ENCODE peak calls at places on chromosomes 5 and 9, in ten cellular contexts. T is transverse colon, R is HCT116, Z is H1, O is esophagus muscularis mucosa, I is GM12891, N is spleen, C is stomach, M is K562, V is prostate gland. D is an unnamed sample.

GRCh38 chr9:114048533-114049452 is 29.3 kb downstream of the AMBP start:
- DNase-seq in M (no peak), R (no peak), I (no peak), Z (no peak), C (no peak), N (peak), O (no peak), T (no peak), V (no peak), D (no peak)

GRCh38 chr5:168039485-168040005 is 251.9 kb upstream of the WWC1 start:
- DNase-seq in T (no peak), R (no peak), C (no peak), N (no peak), V (no peak), I (no peak), O (no peak), Z (no peak), M (no peak), D (no peak)

GRCh38 chr5:80985600-80986228 is 25.6 kb downstream of the RASGRF2 start:
- DNase-seq in N (no peak), O (no peak), V (no peak), M (no peak), R (no peak), C (no peak), I (no peak), T (no peak), Z (no peak), D (no peak)

GRCh38 chr9:38008168-38009034 is 60.6 kb downstream of the SHB start:
- DNase-seq in O (no peak), Z (no peak), T (peak), C (peak), R (peak), M (peak), I (peak), N (no peak), V (peak), D (peak)

GRCh38 chr5:176541338-176542134 is 4.3 kb upstream of the RNF44 start:
- DNase-seq in O (no peak), R (no peak), Z (no peak), N (peak), T (peak), M (peak), C (peak), V (peak), I (no peak), D (no peak)

GRCh38 chr5:80204808-80205614 is 50.8 kb downstream of the SERINC5 start:
- DNase-seq in O (no peak), I (no peak), T (no peak), M (peak), N (no peak), V (no peak), C (peak), R (no peak), Z (no peak), D (no peak)

GRCh38 chr5:180352116-180352975 is 790 bp downstream of the GFPT2 start:
- DNase-seq in O (no peak), M (no peak), R (no peak), V (no peak), T (no peak), Z (no peak), I (no peak), N (no peak), C (no peak), D (no peak)

GRCh38 chr9:133126697-133127339 is 5.8 kb upstream of the RALGDS start:
- DNase-seq in N (no peak), M (no peak), R (no peak), Z (no peak), O (no peak), T (peak), V (no peak), C (no peak), I (no peak), D (no peak)

GRCh38 chr5:139835656-139836055 is 40.0 kb downstream of the PSD2 start:
- DNase-seq in R (no peak), C (no peak), I (no peak), Z (no peak), N (no peak), M (no peak), T (no peak), O (no peak), V (no peak), D (no peak)

GRCh38 chr5:39214912-39215709 is 4.3 kb downstream of the FYB1 start:
- DNase-seq in O (no peak), N (no peak), V (no peak), M (no peak), Z (no peak), T (no peak), R (no peak), I (no peak), C (no peak), D (no peak)

GRCh38 chr5:42586625-42587024 is 163.4 kb downstream of the GHR start:
- DNase-seq in I (no peak), V (no peak), T (no peak), R (no peak), Z (no peak), O (peak), C (peak), N (no peak), M (peak), D (no peak)

GRCh38 chr9:107190031-107190935 is 92.8 kb upstream of the RAD23B start:
- DNase-seq in V (no peak), C (no peak), Z (no peak), R (no peak), M (no peak), O (peak), N (no peak), T (no peak), I (no peak), D (no peak)

GRCh38 chr5:151846765-151847164 is 75.0 kb downstream of the G3BP1 start:
- DNase-seq in T (no peak), Z (no peak), M (no peak), R (no peak), O (no peak), V (no peak), I (no peak), N (no peak), C (no peak), D (no peak)

GRCh38 chr5:57906637-57907036 is 424.0 kb upstream of the ACTBL2 start:
- DNase-seq in Z (no peak), O (no peak), N (no peak), T (no peak), C (no peak), M (no peak), I (no peak), V (no peak), R (no peak), D (no peak)

GRCh38 chr5:134945041-134945440 is 22.7 kb upstream of the CATSPER3 start:
- DNase-seq in Z (no peak), C (no peak), O (no peak), M (no peak), R (no peak), I (no peak), N (no peak), T (no peak), V (no peak), D (no peak)

GRCh38 chr9:71223953-71224538 is 102.6 kb upstream of the TRPM3 start:
- DNase-seq in C (no peak), O (no peak), R (no peak), I (no peak), V (no peak), N (no peak), Z (no peak), M (peak), T (no peak), D (no peak)

GRCh38 chr9:114047717-114048116 is 30.4 kb downstream of the AMBP start:
- DNase-seq in V (no peak), C (peak), N (no peak), O (no peak), M (no peak), Z (no peak), T (no peak), R (peak), I (no peak), D (no peak)

GRCh38 chr5:10876345-10876744 is 115.3 kb upstream of the DAP start:
- DNase-seq in I (no peak), Z (no peak), R (no peak), C (no peak), V (no peak), T (no peak), N (no peak), O (no peak), M (no peak), D (no peak)

GRCh38 chr5:136053336-136054121 is 24.7 kb downstream of the TGFBI start:
- DNase-seq in N (peak), V (no peak), T (no peak), O (no peak), M (peak), Z (no peak), C (no peak), R (peak), I (no peak), D (no peak)

GRCh38 chr9:93061791-93062299 is 3.3 kb downstream of the SUSD3 start:
- DNase-seq in V (no peak), R (no peak), I (no peak), C (peak), O (no peak), N (peak), T (peak), Z (no peak), M (peak), D (peak)

GRCh38 chr5:95741458-95741857 is 10.3 kb downstream of the RHOBTB3 start:
- DNase-seq in C (no peak), R (no peak), O (no peak), N (no peak), M (no peak), T (no peak), Z (no peak), V (no peak), I (no peak), D (no peak)

GRCh38 chr9:95327239-95327865 is 9.8 kb upstream of the FANCC start:
- DNase-seq in R (no peak), N (no peak), I (no peak), T (no peak), V (no peak), C (no peak), M (no peak), Z (no peak), O (no peak), D (no peak)

GRCh38 chr5:174189638-174190037 is 144.1 kb downstream of the NSG2 start:
- DNase-seq in V (no peak), Z (no peak), O (no peak), T (no peak), R (no peak), N (no peak), C (no peak), I (no peak), M (no peak), D (no peak)

GRCh38 chr5:55916986-55917385 is 65.8 kb downstream of the IL31RA start:
- DNase-seq in N (no peak), I (no peak), O (peak), Z (no peak), R (no peak), C (no peak), T (no peak), V (no peak), M (no peak), D (no peak)

GRCh38 chr5:54656261-54656728 is 138.7 kb downstream of the SNX18 start:
- DNase-seq in C (peak), T (peak), N (no peak), O (no peak), I (no peak), Z (no peak), R (no peak), M (no peak), V (no peak), D (no peak)

DNA sequence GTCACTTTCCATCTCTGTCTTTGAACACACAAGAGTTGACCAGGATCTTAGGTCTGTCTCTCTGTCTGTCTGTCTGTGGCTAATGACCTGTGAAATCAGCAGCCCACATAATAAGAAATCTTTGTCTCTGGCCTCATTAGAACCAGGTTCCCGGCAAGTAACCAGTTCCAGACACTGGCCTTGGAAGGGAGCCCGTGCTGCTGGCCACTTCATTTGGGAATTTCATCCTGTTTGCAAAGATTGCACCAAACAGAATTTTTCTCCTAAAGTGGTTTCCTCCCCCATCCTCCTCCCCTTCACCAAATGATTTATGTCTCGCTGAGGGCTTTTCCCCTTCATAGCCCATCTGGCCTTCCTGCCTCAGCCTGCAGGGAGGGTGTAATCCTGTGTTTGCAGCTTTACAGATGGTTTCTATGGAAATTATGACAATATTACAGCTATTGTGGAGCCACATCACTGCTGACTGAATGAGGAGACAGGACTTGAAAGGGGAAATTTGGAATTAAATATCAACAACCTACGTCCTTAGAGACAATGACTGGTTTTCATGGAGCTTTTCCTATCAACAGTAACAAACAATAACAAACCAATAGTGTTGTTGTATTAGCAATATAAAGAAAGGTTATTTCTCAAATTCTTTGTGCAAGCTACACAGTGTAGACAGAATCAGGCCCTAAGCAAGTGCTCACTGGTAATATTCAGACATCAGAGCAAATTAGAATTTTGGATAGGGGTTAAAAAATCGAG is 25.7 kb downstream of the DPYSL3 start:
- DNase-seq in I (no peak), T (peak), O (no peak), M (no peak), Z (no peak), R (no peak), C (no peak), N (peak), V (no peak), D (no peak)
- TF ChIP-seq POLR2AphosphoS5 in I (no peak), T (peak), O (peak), M (no peak), Z (no peak), R (no peak), C (peak), N (no peak), V (no peak), D (no peak)

DNA sequence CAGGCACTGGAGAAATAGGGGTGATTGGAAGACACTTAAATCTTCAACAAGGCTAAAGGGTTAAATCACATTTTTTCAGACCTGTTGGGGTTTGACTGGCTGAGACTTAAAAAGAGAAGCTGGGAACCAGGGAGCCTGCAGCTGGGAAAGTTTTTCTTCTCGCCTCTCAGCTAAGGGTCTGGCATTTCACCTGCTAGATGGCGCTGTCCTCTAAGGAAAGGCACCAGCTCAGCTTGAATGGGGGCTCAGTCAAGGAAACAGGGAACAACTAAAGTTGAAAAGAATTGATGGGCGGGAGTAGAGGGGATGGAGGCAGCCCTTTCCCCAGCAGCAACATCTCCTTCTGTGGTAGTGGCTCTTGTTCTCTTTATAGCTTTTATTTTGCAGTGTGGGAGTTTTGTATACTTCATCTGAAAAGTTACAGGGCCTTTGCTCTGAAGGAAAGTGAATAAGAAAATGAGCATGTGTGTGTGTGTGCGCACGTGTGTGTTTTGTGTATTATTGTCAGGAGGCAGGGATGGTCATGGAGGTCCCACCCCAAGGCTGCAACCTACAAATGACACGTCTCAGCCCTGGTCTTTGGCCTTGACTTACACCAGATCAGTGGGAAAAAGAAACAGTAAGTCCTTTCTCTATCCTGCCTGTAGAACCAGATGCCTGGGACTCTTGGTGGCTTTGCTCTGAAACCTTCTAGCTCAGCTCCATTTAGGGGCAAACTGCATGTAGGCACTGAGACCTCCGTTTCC is 316.1 kb upstream of the CLINT1 start:
- DNase-seq in V (peak), M (peak), C (peak), T (peak), I (peak), N (peak), R (peak), O (no peak), Z (peak), D (peak)
- TF ChIP-seq POLR2A in V (no peak), M (no peak), C (no peak), T (no peak), I (no peak), N (no peak), R (no peak), O (no peak), Z (no peak), D (no peak)

DNA sequence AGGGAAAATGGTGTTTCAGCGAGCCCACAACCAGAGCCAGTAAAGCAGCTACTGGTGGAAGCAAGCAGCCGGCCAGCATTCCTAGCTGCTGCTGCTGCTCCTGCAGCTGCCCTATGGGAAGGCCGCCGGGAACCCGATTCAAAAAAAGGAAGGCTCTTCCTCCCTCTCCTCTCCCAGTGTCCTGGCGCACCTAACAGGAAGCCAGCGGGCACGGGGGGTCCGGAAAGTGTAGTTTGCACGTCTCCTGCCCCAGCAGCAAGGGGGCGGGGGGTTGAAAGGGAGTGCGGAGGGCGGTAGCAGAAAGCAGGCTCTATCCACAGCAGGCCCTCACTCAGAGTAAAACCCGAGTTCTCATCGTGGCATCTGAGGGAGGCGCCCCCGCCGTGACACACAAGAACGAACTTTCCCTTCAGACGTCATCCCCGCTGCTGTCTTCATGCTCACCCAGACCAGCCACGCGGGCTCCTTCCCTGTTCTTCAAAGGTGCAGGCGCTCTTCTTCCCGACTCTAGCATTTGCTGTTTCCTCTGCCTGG is 16.5 kb downstream of the GRXCR2 start:
- DNase-seq in Z (peak), R (no peak), V (peak), O (no peak), M (no peak), C (peak), I (no peak), N (peak), T (peak), D (no peak)
- TF ChIP-seq POLR2AphosphoS5 in Z (no peak), R (no peak), V (no peak), O (peak), M (no peak), C (no peak), I (no peak), N (peak), T (no peak), D (no peak)

GRCh38 chr5:172733179-172733973 is 37.6 kb downstream of the DUSP1 start:
- DNase-seq in T (peak), V (peak), O (peak), M (no peak), N (no peak), Z (no peak), C (peak), R (no peak), I (no peak), D (no peak)
- TF ChIP-seq POLR2A in T (peak), V (no peak), O (no peak), M (no peak), N (no peak), Z (no peak), C (no peak), R (no peak), I (no peak), D (no peak)

DNA sequence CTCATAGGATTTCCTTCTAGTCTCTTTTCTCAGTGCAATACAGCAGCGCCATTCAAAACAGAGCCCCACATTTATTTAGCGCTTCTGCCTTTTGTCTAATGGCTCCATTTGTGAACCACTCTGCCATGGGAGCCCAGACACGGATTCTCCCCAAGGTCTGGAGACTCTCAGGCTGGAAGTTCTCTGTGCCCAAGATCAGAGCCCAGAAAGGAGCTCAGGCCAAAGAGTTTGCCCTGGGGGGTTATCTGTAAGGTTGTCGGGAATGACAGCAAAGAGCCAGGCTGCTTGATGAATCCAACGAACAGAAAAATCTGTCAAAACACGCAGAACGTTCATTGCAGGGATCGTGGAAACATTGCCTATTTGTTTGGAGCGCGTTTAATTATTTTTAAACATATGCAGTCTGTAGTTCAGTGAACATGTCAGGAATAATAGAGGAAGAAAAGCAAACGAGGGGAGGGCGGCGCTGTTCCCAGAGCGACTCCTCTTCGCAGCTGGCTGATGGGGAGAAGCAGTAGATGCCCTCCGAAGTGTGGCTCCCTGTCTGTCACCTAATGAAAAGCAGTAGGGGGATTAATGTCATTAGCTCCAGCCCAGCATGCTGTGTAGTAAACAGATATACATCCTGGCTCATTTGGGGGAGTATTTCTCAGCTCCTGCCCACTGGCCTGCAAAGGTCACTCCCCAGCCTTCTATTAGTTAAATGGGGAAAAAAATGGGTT is 464.9 kb upstream of the MPDZ start:
- DNase-seq in T (no peak), R (no peak), V (no peak), C (no peak), I (no peak), N (no peak), O (no peak), Z (no peak), M (no peak), D (no peak)
- TF ChIP-seq POLR2AphosphoS5 in T (no peak), R (no peak), V (no peak), C (no peak), I (no peak), N (no peak), O (no peak), Z (no peak), M (no peak), D (no peak)